ENCODE peak calls at places on chromosomes 16 and 17, in nine cellular contexts. G, N, A, X, D, O, M, L and B are unnamed samples.
A peak's percentile ranks its signal among the peaks of the same experiment; 100 is the strongest.

GRCh38 chr16:22077700-22078313 is 14.5 kb upstream of the VWA3A start:
- DNase-seq in G (peak; percentile 65), N (peak; percentile 77), A (no peak), X (peak; percentile 65), D (peak; percentile 26), O (peak; percentile 74), M (peak; percentile 75), L (peak; percentile 74), B (peak; percentile 48)

GRCh38 chr17:46851029-46851741 is at the start of gene WNT9B:
- DNase-seq in G (no peak), N (peak; percentile 83), A (no peak), X (peak; percentile 39), D (no peak), O (no peak), M (no peak), L (peak; percentile 57), B (peak; percentile 20)

GRCh38 chr17:62875296-62875695 is 67.2 kb upstream of the MARCHF10 start:
- DNase-seq in G (no peak), N (no peak), A (no peak), X (no peak), D (no peak), O (no peak), M (no peak), L (no peak), B (no peak)

GRCh38 chr16:68091604-68092261 is 6.6 kb downstream of the NFATC3 start:
- DNase-seq in G (no peak), N (no peak), A (peak; percentile 5), X (peak; percentile 64), D (no peak), O (peak; percentile 72), M (peak; percentile 50), L (no peak), B (peak; percentile 79)

GRCh38 chr17:58388302-58389190 is 28.8 kb downstream of the RNF43 start:
- DNase-seq in G (no peak), N (no peak), A (no peak), X (no peak), D (no peak), O (no peak), M (no peak), L (no peak), B (no peak)

GRCh38 chr17:17320188-17320910 is 17.2 kb downstream of the NT5M start:
- DNase-seq in G (peak; percentile 3), N (no peak), A (no peak), X (no peak), D (no peak), O (no peak), M (no peak), L (peak; percentile 17), B (no peak)

GRCh38 chr16:2365895-2366294 is 25.4 kb upstream of the ABCA3 start:
- DNase-seq in G (no peak), N (no peak), A (no peak), X (no peak), D (peak; percentile 18), O (peak; percentile 74), M (no peak), L (no peak), B (peak; percentile 88)

GRCh38 chr17:71726320-71726719 is 394.5 kb upstream of the SOX9 start:
- DNase-seq in G (no peak), N (no peak), A (no peak), X (no peak), D (no peak), O (no peak), M (no peak), L (no peak), B (no peak)

DNA sequence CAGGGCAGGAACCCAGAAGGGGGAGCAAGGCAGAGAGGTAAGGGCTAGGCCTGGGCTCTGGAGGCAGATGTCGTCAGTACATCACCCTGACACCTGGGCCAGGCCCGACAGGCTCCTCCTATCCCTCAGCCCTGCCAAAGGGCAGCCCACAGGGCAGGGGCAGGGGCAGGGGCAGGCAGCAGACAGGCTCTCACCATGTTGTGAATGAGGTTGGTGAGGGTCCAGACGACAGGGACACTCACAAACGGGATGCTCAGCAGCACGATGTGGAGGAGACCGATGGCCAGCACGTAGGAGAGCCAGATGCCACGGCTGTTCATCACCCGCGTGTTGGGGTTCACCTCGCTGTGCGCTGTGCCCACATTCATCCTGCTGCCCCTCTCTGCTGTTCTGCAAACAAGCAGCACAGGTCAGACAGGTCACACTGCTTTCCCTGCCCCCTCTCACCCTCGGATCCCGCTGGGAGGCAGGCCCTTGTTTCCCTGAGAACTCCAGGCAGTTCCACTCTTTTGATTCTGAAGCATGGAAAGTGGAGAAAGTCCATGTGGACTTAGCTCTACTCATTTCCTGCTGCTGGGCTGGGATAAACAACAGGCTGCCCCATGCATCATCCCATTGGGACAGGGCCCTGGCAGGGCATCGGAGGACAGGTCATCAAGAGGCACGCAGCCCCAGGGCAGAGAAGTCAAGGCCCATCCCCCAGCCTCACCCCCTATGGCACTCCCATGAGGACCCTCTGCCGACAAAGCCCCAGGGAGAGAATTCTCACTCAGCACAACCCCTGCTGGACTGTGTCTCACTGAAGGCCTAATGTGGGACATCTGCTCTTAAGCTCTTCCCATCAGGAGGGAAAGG is 3.3 kb downstream of the ORMDL3 start:
- DNase-seq in G (no peak), N (peak; percentile 51), A (peak; percentile 55), X (no peak), D (no peak), O (peak; percentile 35), M (no peak), L (no peak), B (peak; percentile 68)
- TF ChIP-seq CTCF in G (no peak), N (peak; percentile 30), A (peak; percentile 14), X (no peak), D (no peak), O (peak; percentile 43), M (no peak), L (no peak), B (no peak)

DNA sequence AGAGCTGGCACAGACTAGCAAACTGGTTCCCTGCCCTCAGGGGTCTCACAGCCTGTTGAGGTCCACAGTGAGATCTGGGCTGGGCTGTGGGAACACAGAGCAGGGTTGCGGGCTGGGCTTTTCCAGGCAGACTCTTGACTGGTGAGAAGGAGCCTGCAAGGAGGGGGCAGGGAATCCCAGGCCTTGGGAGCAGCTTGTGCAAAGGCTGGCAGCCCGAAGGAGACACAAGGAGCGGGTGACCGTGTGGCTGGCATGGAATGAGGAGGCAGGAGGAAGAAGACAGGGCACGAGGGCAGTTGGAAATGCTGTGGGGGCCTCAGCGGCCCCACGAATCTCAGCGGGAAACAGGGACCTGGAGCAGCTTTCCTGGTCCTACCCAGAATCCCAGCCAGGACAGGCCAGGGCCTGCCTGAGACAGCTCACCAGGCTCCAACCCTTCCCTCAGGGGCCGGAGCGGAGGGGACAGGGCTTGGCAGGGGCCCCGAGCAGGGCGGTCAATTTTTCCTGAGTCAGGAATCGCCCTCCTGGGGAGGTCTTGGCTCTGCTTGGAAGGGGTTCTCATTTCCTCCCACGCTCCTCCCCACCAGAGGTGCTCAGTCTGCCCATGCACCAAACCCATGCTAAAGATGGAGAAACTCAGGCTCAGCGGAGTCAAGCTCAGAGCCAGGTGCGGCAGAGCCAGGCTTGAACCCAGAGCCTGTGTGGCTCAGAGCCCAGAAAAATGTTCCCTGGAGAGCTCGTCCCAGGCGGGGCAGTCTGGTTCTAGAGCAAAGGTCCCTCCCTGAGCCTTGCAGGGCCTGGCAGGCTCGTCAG is 9.2 kb upstream of the SNN start:
- DNase-seq in G (no peak), N (no peak), A (peak; percentile 46), X (no peak), D (no peak), O (no peak), M (no peak), L (no peak), B (no peak)
- H3K4me3 ChIP-seq in G (no peak overlapping the region), N (no peak overlapping the region), A (no peak overlapping the region), X (no peak overlapping the region), D (no peak overlapping the region), O (no peak overlapping the region), M (no peak overlapping the region), L (no peak overlapping the region), B (no peak overlapping the region)

GRCh38 chr17:43171761-43172487 is 910 bp downstream of the NBR1 start:
- DNase-seq in G (peak; percentile 62), N (peak; percentile 8), A (no peak), X (peak; percentile 30), D (peak; percentile 87), O (peak; percentile 95), M (peak; percentile 79), L (no peak), B (peak; percentile 87)
- TF ChIP-seq CTCF in G (no peak), N (peak; percentile 39), A (peak; percentile 49), X (no peak), D (peak; percentile 37), O (peak; percentile 22), M (peak; percentile 30), L (no peak), B (peak; percentile 15)

DNA sequence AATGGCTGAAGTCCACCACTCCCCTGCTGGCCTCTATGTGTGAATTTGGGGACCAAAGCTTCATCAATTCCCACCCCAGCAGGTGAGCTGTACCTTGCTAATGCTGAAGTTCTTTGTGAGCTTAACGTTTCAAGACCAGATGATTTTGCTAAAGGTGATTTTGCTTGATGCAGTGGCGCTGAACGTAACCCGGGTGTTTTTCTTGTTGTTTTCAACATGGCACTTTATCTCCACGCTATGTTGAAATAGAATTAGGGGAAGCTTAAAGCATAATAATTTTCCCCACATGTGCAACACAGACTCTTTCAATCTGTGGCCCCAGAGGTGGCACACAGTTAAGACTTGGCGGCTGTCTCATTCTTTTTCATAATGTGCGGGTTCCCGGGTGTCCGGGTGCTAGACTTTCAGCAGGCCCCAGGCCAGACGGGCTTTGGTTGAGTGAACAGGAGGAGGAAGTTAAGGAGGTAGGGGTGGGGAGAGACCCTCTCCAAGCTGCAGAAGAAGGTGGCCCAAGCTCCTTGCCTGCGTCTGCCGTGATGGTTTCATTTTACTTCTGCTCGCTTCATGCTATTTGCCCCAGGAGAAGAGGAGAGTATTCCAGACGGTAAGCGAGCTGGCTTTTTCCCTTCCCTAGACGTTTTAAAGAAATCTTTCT is 4.0 kb downstream of the FOXC2 start:
- DNase-seq in G (no peak), N (no peak), A (no peak), X (no peak), D (no peak), O (no peak), M (no peak), L (no peak), B (no peak)
- H3K4me3 ChIP-seq in G (no peak overlapping the region), N (no peak overlapping the region), A (peak overlapping the region; percentile 48), X (no peak overlapping the region), D (peak overlapping the region; percentile 88), O (peak overlapping the region; percentile 85), M (no peak overlapping the region), L (no peak overlapping the region), B (no peak overlapping the region)